ENCODE peak calls at places on chromosomes 11 and 22, in nine cellular contexts. G is lower leg skin, S is IMR-90, X is HCT116, V is right lobe of liver, M is NB4, Z is endothelial cell of umbilical vein, I is esophagus squamous epithelium, W is tibial nerve. R is an unnamed sample.

GRCh38 chr22:20093437-20093836 is 13.4 kb downstream of the DGCR8 start:
- DNase-seq in G (no peak), S (no peak), X (no peak), V (peak), M (no peak), Z (no peak), I (no peak), W (no peak), R (no peak)

GRCh38 chr11:15194671-15195415 is 80.1 kb downstream of the INSC start:
- DNase-seq in G (no peak), S (peak), X (no peak), V (no peak), M (no peak), Z (no peak), I (no peak), W (no peak), R (no peak)

GRCh38 chr11:35617687-35618496 is at the start of gene FJX1:
- DNase-seq in G (peak), S (peak), X (no peak), V (peak), M (peak), Z (peak), I (no peak), W (no peak), R (peak)

GRCh38 chr11:110184974-110185597 is 91.9 kb downstream of the ZC3H12C start:
- DNase-seq in G (no peak), S (peak), X (peak), V (no peak), M (no peak), Z (peak), I (no peak), W (no peak), R (peak)

GRCh38 chr11:61728940-61729219 is 23.6 kb upstream of the MYRF start:
- DNase-seq in G (no peak), S (peak), X (peak), V (no peak), M (peak), Z (no peak), I (no peak), W (no peak), R (no peak)

GRCh38 chr22:49390954-49391353 is 436.7 kb downstream of the BRD1 start:
- DNase-seq in G (peak), S (no peak), X (no peak), V (no peak), M (no peak), Z (no peak), I (no peak), W (no peak), R (no peak)

GRCh38 chr11:10019906-10020682 is 273.9 kb downstream of the SBF2 start:
- DNase-seq in G (no peak), S (no peak), X (no peak), V (no peak), M (no peak), Z (peak), I (no peak), W (no peak), R (no peak)

GRCh38 chr11:68212421-68213134 is 518 bp downstream of the KMT5B start:
- DNase-seq in G (peak), S (peak), X (peak), V (peak), M (peak), Z (peak), I (no peak), W (peak), R (peak)

GRCh38 chr11:44047931-44048431 is at the start of gene ACCSL:
- DNase-seq in G (peak), S (no peak), X (no peak), V (no peak), M (peak), Z (no peak), I (no peak), W (no peak), R (peak)

GRCh38 chr11:57758174-57758573 is 3.4 kb upstream of the CTNND1 start:
- DNase-seq in G (no peak), S (no peak), X (no peak), V (no peak), M (no peak), Z (no peak), I (no peak), W (no peak), R (no peak)

GRCh38 chr11:27018902-27019544 is 21.6 kb upstream of the BBOX1 start:
- DNase-seq in G (no peak), S (peak), X (no peak), V (no peak), M (no peak), Z (no peak), I (no peak), W (no peak), R (no peak)

GRCh38 chr22:30486661-30487115 is 14.9 kb upstream of the SEC14L3 start:
- DNase-seq in G (no peak), S (no peak), X (no peak), V (peak), M (no peak), Z (no peak), I (no peak), W (no peak), R (no peak)

GRCh38 chr11:95419915-95420314 is 188.9 kb upstream of the SESN3 start:
- DNase-seq in G (no peak), S (peak), X (no peak), V (no peak), M (no peak), Z (peak), I (no peak), W (no peak), R (no peak)

GRCh38 chr11:61513143-61513740 is 4.7 kb downstream of the LRRC10B start:
- DNase-seq in G (no peak), S (no peak), X (no peak), V (no peak), M (no peak), Z (no peak), I (no peak), W (no peak), R (no peak)

GRCh38 chr11:12218909-12219308 is 108.5 kb downstream of the MICAL2 start:
- DNase-seq in G (no peak), S (no peak), X (no peak), V (no peak), M (no peak), Z (peak), I (no peak), W (no peak), R (no peak)

GRCh38 chr11:746289-747175 is 732 bp upstream of the TALDO1 start:
- DNase-seq in G (no peak), S (peak), X (no peak), V (no peak), M (peak), Z (no peak), I (no peak), W (no peak), R (peak)

GRCh38 chr22:39240841-39241631 is 3.7 kb downstream of the PDGFB start:
- DNase-seq in G (peak), S (no peak), X (peak), V (no peak), M (no peak), Z (peak), I (no peak), W (no peak), R (peak)

GRCh38 chr22:49638788-49639187 is 188.9 kb downstream of the BRD1 start:
- DNase-seq in G (no peak), S (no peak), X (no peak), V (peak), M (no peak), Z (peak), I (no peak), W (no peak), R (peak)

GRCh38 chr11:70128435-70128906 is 50.4 kb downstream of the ANO1 start:
- DNase-seq in G (no peak), S (no peak), X (peak), V (peak), M (no peak), Z (peak), I (no peak), W (no peak), R (no peak)

GRCh38 chr22:46309526-46310085 is 12.9 kb downstream of the GTSE1 start:
- DNase-seq in G (no peak), S (no peak), X (no peak), V (no peak), M (no peak), Z (no peak), I (no peak), W (no peak), R (no peak)

GRCh38 chr11:85752890-85753581 is 57.9 kb downstream of the SYTL2 start:
- DNase-seq in G (no peak), S (no peak), X (no peak), V (no peak), M (peak), Z (peak), I (no peak), W (no peak), R (peak)

GRCh38 chr11:280762-281485 is 2.7 kb downstream of the NLRP6 start:
- DNase-seq in G (peak), S (no peak), X (no peak), V (peak), M (no peak), Z (no peak), I (no peak), W (no peak), R (no peak)

GRCh38 chr22:17705565-17706450 is 67.3 kb downstream of the BCL2L13 start:
- DNase-seq in G (no peak), S (peak), X (no peak), V (no peak), M (no peak), Z (no peak), I (no peak), W (no peak), R (no peak)

GRCh38 chr11:130737866-130738431 is 178.3 kb downstream of the SNX19 start:
- DNase-seq in G (no peak), S (peak), X (no peak), V (no peak), M (no peak), Z (peak), I (no peak), W (no peak), R (peak)

GRCh38 chr22:26477341-26477731 is 6.2 kb downstream of the HPS4 start:
- DNase-seq in G (no peak), S (no peak), X (no peak), V (no peak), M (no peak), Z (no peak), I (no peak), W (no peak), R (no peak)

GRCh38 chr11:131889146-131889577 is 518.7 kb downstream of the NTM start:
- DNase-seq in G (no peak), S (peak), X (no peak), V (no peak), M (no peak), Z (no peak), I (no peak), W (no peak), R (no peak)

GRCh38 chr11:19243601-19244000 is 2.9 kb upstream of the E2F8 start:
- DNase-seq in G (no peak), S (no peak), X (no peak), V (no peak), M (peak), Z (no peak), I (no peak), W (no peak), R (no peak)

GRCh38 chr11:6443269-6444003 is 2.6 kb upstream of the HPX start:
- DNase-seq in G (peak), S (peak), X (no peak), V (no peak), M (peak), Z (peak), I (no peak), W (no peak), R (peak)

GRCh38 chr11:31437742-31438435 is 68.2 kb downstream of the DNAJC24 start:
- DNase-seq in G (no peak), S (peak), X (no peak), V (no peak), M (no peak), Z (no peak), I (no peak), W (no peak), R (no peak)

GRCh38 chr11:102112654-102112926 is 2.3 kb downstream of the YAP1 start:
- DNase-seq in G (no peak), S (no peak), X (no peak), V (no peak), M (no peak), Z (no peak), I (no peak), W (no peak), R (no peak)

GRCh38 chr11:12069053-12069676 is 41.2 kb upstream of the MICAL2 start:
- DNase-seq in G (peak), S (no peak), X (no peak), V (no peak), M (no peak), Z (no peak), I (no peak), W (no peak), R (peak)

GRCh38 chr11:116504541-116505149 is 268.1 kb downstream of the BUD13 start:
- DNase-seq in G (no peak), S (no peak), X (no peak), V (no peak), M (no peak), Z (no peak), I (no peak), W (no peak), R (no peak)

GRCh38 chr11:11577246-11577855 is 44.5 kb downstream of the GALNT18 start:
- DNase-seq in G (peak), S (peak), X (no peak), V (no peak), M (no peak), Z (peak), I (no peak), W (no peak), R (no peak)

GRCh38 chr22:24833881-24834495 is 28.0 kb downstream of the SGSM1 start:
- DNase-seq in G (no peak), S (no peak), X (no peak), V (no peak), M (no peak), Z (no peak), I (no peak), W (no peak), R (no peak)

DNA sequence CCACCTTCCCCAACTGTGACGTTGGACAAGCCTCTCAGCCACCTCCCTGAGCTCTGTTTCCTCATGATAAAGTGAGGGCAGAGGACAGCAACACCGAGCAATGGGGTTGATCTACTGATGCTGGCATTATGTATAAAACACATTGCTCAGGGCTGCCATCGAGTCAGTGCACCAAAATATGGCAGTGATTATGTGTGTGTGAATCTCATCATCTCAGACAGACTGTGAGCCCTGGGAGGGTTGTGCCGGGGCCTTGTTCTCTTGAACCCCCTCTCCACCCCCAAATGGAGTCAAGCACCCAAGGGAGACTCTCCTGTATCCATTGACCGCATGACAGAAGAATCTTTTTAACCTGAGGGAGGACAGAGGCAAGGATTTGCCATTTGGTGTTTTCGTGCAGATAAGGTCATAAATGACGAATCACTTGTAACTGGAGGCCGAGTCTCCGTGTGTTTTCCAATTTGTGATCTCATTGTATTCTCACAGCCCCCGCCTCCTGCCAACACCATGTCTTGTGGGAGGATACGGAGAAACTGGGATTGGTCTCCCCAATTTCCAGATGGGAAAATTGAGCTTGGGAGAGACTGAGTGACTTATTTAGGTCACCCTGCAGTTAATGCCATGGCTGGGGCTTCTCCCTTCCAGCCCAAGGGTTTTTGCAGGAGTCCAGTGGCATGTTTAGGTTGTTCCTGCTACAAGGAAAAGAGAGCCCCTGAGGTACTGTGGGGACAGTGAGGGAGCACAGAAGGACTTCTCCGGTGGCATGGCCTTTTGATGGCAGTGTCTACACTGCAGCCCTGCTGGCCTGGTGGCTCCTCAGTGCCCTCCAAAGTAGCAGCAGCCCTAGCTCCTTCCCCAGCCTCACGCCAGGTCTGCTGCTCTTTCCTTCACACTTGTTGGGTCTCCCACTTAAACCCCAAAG is 52.4 kb downstream of the CHRDL2 start:
- DNase-seq in G (peak), S (peak), X (no peak), V (no peak), M (no peak), Z (no peak), I (no peak), W (no peak), R (peak)
- TF ChIP-seq POLR2A in G (no peak), S (no peak), X (no peak), V (no peak), M (no peak), Z (no peak), I (no peak), W (no peak), R (no peak)

GRCh38 chr11:111735262-111736116 is 30.7 kb downstream of the PPP2R1B start:
- DNase-seq in G (peak), S (peak), X (no peak), V (peak), M (no peak), Z (peak), I (no peak), W (peak), R (peak)

GRCh38 chr11:111734383-111735261 is 31.6 kb downstream of the PPP2R1B start:
- DNase-seq in G (no peak), S (no peak), X (no peak), V (no peak), M (no peak), Z (peak), I (no peak), W (no peak), R (no peak)

GRCh38 chr11:111736621-111737055 is 29.6 kb downstream of the PPP2R1B start:
- DNase-seq in G (no peak), S (no peak), X (no peak), V (no peak), M (no peak), Z (no peak), I (no peak), W (no peak), R (no peak)

GRCh38 chr11:111737180-111737876 is 28.9 kb downstream of the PPP2R1B start:
- DNase-seq in G (no peak), S (no peak), X (no peak), V (no peak), M (no peak), Z (no peak), I (no peak), W (no peak), R (no peak)

GRCh38 chr11:111736191-111736590 is 30.0 kb downstream of the PPP2R1B start:
- DNase-seq in G (no peak), S (peak), X (no peak), V (no peak), M (no peak), Z (no peak), I (no peak), W (no peak), R (no peak)
- TF ChIP-seq POLR2A in G (no peak), S (no peak), X (no peak), V (no peak), M (no peak), Z (no peak), I (no peak), W (peak), R (no peak)

GRCh38 chr11:64286801-64287159 is 1.1 kb downstream of the GPR137 start:
- DNase-seq in G (no peak), S (no peak), X (no peak), V (no peak), M (no peak), Z (no peak), I (no peak), W (no peak), R (no peak)

GRCh38 chr11:64285885-64286800 is 495 bp downstream of the GPR137 start:
- DNase-seq in G (no peak), S (no peak), X (no peak), V (peak), M (peak), Z (no peak), I (no peak), W (no peak), R (peak)

GRCh38 chr11:64284048-64284961 is at the start of gene BAD:
- DNase-seq in G (peak), S (peak), X (peak), V (peak), M (peak), Z (peak), I (peak), W (peak), R (peak)

GRCh38 chr11:64283092-64283491 is 1.4 kb downstream of the BAD start:
- DNase-seq in G (no peak), S (no peak), X (no peak), V (no peak), M (no peak), Z (no peak), I (no peak), W (no peak), R (no peak)

DNA sequence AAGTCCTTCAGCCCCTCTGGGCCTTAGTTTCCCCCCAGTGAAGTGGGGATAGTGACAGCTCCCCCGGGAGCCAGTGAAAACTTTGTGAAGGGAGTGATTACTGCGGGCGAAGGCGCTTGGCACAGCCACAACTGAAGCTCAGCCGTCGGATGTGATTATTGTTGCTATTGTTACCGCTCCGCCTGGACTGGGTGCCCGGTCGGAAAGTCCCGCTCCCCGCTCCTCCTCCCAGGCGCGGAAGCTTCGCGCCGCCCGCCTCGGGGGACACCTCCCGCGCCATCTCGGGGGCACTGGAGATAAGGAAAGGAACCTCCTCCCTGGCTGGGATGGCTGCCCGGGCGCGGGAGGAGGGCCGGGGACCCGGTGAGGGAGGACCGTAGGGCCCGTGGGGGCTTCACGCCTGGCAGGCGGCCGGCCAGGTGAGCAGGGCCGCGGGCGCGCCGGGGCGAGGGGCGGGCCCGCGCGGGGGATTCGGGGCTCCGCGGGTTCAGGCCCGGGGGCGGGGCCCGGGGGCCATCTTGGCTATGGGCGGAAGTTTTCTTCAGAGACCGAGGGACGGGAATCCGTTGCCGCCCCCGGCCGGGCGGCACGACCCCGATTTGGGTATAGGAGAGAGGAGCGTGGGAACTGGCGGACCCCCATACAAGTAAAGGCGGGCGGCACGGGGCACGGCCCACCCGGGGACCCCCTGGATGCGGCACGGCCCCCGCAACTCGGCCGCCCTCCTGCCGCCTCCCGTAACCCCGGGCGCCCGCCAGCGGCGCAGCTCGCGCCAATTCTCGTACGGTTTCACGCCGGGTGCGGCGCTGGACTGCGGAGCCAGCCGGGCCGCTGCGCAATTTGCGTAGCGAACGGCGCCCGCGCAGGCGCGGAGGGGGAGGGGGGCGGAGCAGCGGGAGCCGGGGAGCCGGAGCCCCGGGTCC is at the start of gene GPR137:
- DNase-seq in G (peak), S (peak), X (no peak), V (peak), M (peak), Z (peak), I (peak), W (peak), R (peak)
- TF ChIP-seq POLR2A in G (no peak), S (no peak), X (no peak), V (no peak), M (peak), Z (peak), I (peak), W (peak), R (peak)

GRCh38 chr22:41949297-41949965 is 2.5 kb upstream of the CENPM start:
- DNase-seq in G (no peak), S (no peak), X (no peak), V (no peak), M (peak), Z (no peak), I (no peak), W (no peak), R (no peak)
- TF ChIP-seq POLR2A in G (no peak), S (no peak), X (no peak), V (no peak), M (no peak), Z (no peak), I (no peak), W (no peak), R (no peak)